ENCODE peak calls at places on chromosomes 4 and X, in five cellular contexts. Z, B, L, M and T are unnamed samples.

GRCh38 chrX:146881521-146881920 is 67.0 kb upstream of the CXorf51A start:
- DNase-seq in Z (no peak), B (no peak), L (no peak), M (no peak), T (no peak)

GRCh38 chr4:16695896-16696295 is 202.5 kb downstream of the LDB2 start:
- DNase-seq in Z (no peak), B (no peak), L (no peak), M (no peak), T (no peak)

GRCh38 chr4:148776944-148777343 is 334.7 kb upstream of the NR3C2 start:
- DNase-seq in Z (no peak), B (no peak), L (no peak), M (no peak), T (no peak)

GRCh38 chr4:129641179-129641578 is 545.2 kb downstream of the C4orf33 start:
- DNase-seq in Z (peak; percentile 44), B (peak; percentile 16), L (peak; percentile 42), M (no peak), T (peak; percentile 71)

GRCh38 chr4:149999485-150000074 is 78.7 kb upstream of the DCLK2 start:
- DNase-seq in Z (peak; percentile 77), B (peak; percentile 32), L (peak; percentile 60), M (peak; percentile 10), T (peak; percentile 52)

GRCh38 chr4:167119392-167119791 is 114.9 kb downstream of the SPOCK3 start:
- DNase-seq in Z (no peak), B (no peak), L (no peak), M (no peak), T (no peak)

GRCh38 chr4:143381171-143382118 is 44.8 kb downstream of the GAB1 start:
- DNase-seq in Z (no peak), B (no peak), L (no peak), M (peak; percentile 23), T (no peak)

GRCh38 chrX:68440940-68441339 is 7.6 kb upstream of the OPHN1 start:
- DNase-seq in Z (peak; percentile 25), B (peak; percentile 12), L (no peak), M (peak; percentile 20), T (no peak)

GRCh38 chrX:103730147-103730546 is 19.4 kb downstream of the TMEM31 start:
- DNase-seq in Z (no peak), B (no peak), L (no peak), M (no peak), T (peak; percentile 7)

GRCh38 chr4:121551881-121552280 is 144.9 kb downstream of the ANXA5 start:
- DNase-seq in Z (no peak), B (peak; percentile 14), L (no peak), M (no peak), T (no peak)

GRCh38 chr4:2384245-2384644 is 34.2 kb downstream of the ZFYVE28 start:
- DNase-seq in Z (no peak), B (no peak), L (no peak), M (no peak), T (no peak)

GRCh38 chrX:14267224-14267623 is 237.5 kb upstream of the GEMIN8 start:
- DNase-seq in Z (no peak), B (no peak), L (no peak), M (no peak), T (no peak)

GRCh38 chrX:74383611-74384010 is 37.7 kb upstream of the SLC16A2 start:
- DNase-seq in Z (peak; percentile 58), B (peak; percentile 13), L (peak; percentile 13), M (no peak), T (peak; percentile 64)

GRCh38 chrX:14718403-14718802 is 154.5 kb downstream of the FANCB start:
- DNase-seq in Z (no peak), B (no peak), L (no peak), M (no peak), T (no peak)

GRCh38 chr4:63308702-63309101 is 1100.5 kb downstream of the TECRL start:
- DNase-seq in Z (no peak), B (no peak), L (no peak), M (no peak), T (no peak)

GRCh38 chrX:72041901-72042859 is 89.5 kb downstream of the RTL5 start:
- DNase-seq in Z (no peak), B (no peak), L (no peak), M (no peak), T (no peak)

GRCh38 chr4:137534516-137534915 is 2.2 kb upstream of the PCDH18 start:
- DNase-seq in Z (no peak), B (no peak), L (no peak), M (no peak), T (no peak)

GRCh38 chrX:140712413-140713173 is 3.0 kb downstream of the LINC00632 start:
- DNase-seq in Z (peak; percentile 22), B (no peak), L (no peak), M (no peak), T (peak; percentile 53)

GRCh38 chr4:99586747-99587146 is 12.1 kb downstream of the MTTP start:
- DNase-seq in Z (no peak), B (no peak), L (no peak), M (no peak), T (no peak)

GRCh38 chr4:1910643-1911042 is 39.5 kb downstream of the NSD2 start:
- DNase-seq in Z (peak; percentile 45), B (peak; percentile 55), L (no peak), M (peak; percentile 52), T (peak; percentile 70)

GRCh38 chrX:72026341-72027023 is 105.2 kb downstream of the RTL5 start:
- DNase-seq in Z (no peak), B (no peak), L (no peak), M (no peak), T (no peak)

GRCh38 chrX:40964008-40964407 is 121.2 kb upstream of the USP9X start:
- DNase-seq in Z (no peak), B (no peak), L (no peak), M (no peak), T (no peak)

GRCh38 chr4:173494013-173494970 is 35.7 kb downstream of the HAND2 start:
- DNase-seq in Z (peak; percentile 80), B (peak; percentile 66), L (peak; percentile 72), M (peak; percentile 62), T (peak; percentile 77)

GRCh38 chrX:107629533-107629909 is 1.2 kb downstream of the PRPS1 start:
- DNase-seq in Z (peak; percentile 48), B (peak; percentile 6), L (no peak), M (peak; percentile 30), T (peak; percentile 48)

GRCh38 chrX:40008841-40009461 is 88.8 kb downstream of the BCOR start:
- DNase-seq in Z (no peak), B (no peak), L (no peak), M (no peak), T (peak; percentile 86)

GRCh38 chrX:78104447-78105176 is 564 bp downstream of the PGK1 start:
- DNase-seq in Z (peak; percentile 74), B (peak; percentile 75), L (no peak), M (peak; percentile 38), T (peak; percentile 87)

GRCh38 chr4:91233164-91233563 is 1070.6 kb upstream of the GRID2 start:
- DNase-seq in Z (no peak), B (no peak), L (no peak), M (no peak), T (no peak)
- H3K4me3 ChIP-seq in Z (no peak overlapping the region), B (no peak overlapping the region), L (no peak overlapping the region), M (no peak overlapping the region), T (no peak overlapping the region)

GRCh38 chrX:17206584-17206983 is 168.4 kb upstream of the NHS start:
- DNase-seq in Z (no peak), B (no peak), L (no peak), M (no peak), T (no peak)
- TF ChIP-seq MAX in Z (no peak), B (no peak), L (no peak), M (no peak), T (no peak)

GRCh38 chrX:7372843-7373525 is 225.0 kb upstream of the PUDP start:
- DNase-seq in Z (peak; percentile 16), B (no peak), L (no peak), M (no peak), T (peak; percentile 9)
- TF ChIP-seq POLR2A in Z (no peak), B (no peak), L (no peak), M (no peak), T (no peak)

GRCh38 chr4:140497428-140497775 is 691 bp downstream of the MGAT4D start:
- DNase-seq in Z (no peak), B (no peak), L (no peak), M (no peak), T (no peak)

DNA sequence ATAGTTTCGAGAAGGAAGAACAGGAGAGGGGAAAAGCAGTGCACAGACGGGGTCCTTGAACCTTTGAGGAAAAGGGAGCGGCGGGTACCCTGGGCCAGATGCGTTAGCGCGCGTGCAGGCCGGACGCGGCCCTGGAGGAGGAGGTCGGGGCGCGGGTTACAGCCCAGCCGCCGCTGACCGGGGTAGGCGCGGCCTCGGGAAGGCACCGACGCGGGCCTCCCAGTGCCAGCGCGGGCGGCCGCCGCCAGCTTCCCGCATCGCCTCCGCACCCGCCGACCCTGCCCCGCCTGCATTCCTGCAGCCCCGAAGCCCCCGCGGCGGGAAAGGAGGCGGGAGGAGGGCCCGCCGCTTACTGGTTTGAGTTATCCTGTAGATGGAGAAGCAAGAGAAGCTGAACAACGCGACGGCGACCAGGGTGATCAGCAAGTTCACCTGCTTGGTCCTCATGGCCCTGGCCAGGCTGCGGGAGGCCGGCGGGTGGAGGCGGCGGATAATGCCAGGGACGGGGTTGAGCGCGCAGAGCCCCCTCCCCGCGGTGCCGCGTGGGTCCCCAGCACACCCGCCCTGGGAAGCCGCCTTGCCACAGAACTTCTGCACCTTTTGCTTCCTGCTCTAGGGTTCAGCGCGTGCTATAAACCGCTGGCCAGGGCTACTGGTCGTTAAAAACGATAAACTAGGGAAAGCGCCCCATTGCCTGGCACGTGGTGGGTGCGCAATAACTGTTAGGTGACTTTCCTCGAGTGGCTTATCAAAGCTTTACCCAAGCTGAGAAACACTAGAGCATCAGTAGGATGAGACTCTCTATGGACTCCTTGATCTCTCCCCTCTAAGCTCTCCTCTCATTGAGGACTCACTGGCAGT is at the start of gene MGAT4D:
- DNase-seq in Z (no peak), B (no peak), L (no peak), M (no peak), T (peak; percentile 2)
- H3K4me3 ChIP-seq in Z (no peak within 1 kb of the TSS), B (no peak within 1 kb of the TSS), L (no peak within 1 kb of the TSS), M (no peak within 1 kb of the TSS), T (no peak within 1 kb of the TSS)

GRCh38 chr4:175457956-175458355 is 354.1 kb downstream of the GPM6A start:
- DNase-seq in Z (no peak), B (no peak), L (no peak), M (no peak), T (no peak)
- TF ChIP-seq MAX in Z (no peak), B (no peak), L (no peak), M (no peak), T (no peak)

DNA sequence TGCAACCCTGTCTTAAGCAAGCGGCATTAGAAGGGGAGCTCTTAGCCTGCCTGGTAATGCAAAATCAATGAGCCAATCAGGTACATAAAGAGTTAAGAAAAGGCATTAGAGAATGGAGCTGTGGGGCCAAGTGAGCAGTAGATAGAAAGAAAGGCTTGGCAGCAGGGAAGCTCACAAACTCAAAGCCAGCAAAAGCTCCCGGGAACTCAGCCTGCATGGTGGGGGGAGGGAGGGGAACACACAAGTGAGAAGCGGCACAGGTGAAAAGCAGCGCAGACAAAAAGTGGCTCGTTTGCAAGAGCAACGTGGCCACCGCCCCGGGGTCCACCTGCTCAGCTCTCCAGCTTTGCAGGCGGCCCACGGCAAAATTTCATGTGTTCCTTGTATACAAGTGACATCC is 818.5 kb downstream of the FAM133A start:
- DNase-seq in Z (no peak), B (no peak), L (no peak), M (no peak), T (no peak)
- TF ChIP-seq POLR2A in Z (no peak), B (no peak), L (no peak), M (no peak), T (no peak)